ENCODE peak calls at places on chromosome 4, in eight cellular contexts. Q is GM12865, N is brain microvascular endothelial cell, K is astrocyte, H is HFF-Myc, O is B cell, E is mammary epithelial cell, P is neural crest cell. R is an unnamed sample.

GRCh38 chr4:64940698-64941097 is 531.4 kb upstream of the TECRL start:
- DNase-seq in Q (no peak), N (no peak), K (peak), H (no peak), O (no peak), E (peak), P (no peak), R (no peak)

GRCh38 chr4:113975578-113975977 is 3.9 kb downstream of the ARSJ start:
- DNase-seq in Q (no peak), N (no peak), K (no peak), H (no peak), O (no peak), E (no peak), P (no peak), R (no peak)

GRCh38 chr4:183268556-183268955 is 51.5 kb downstream of the CLDN22 start:
- DNase-seq in Q (no peak), N (no peak), K (no peak), H (no peak), O (no peak), E (no peak), P (no peak), R (no peak)

GRCh38 chr4:102564399-102564921 is 63.3 kb downstream of the NFKB1 start:
- DNase-seq in Q (peak), N (peak), K (peak), H (no peak), O (peak), E (peak), P (no peak), R (peak)

GRCh38 chr4:152462715-152463114 is 73.2 kb downstream of the FBXW7 start:
- DNase-seq in Q (no peak), N (no peak), K (peak), H (no peak), O (no peak), E (peak), P (no peak), R (no peak)

GRCh38 chr4:1952719-1953118 is 56.1 kb downstream of the NELFA start:
- DNase-seq in Q (no peak), N (no peak), K (no peak), H (no peak), O (no peak), E (no peak), P (no peak), R (no peak)

GRCh38 chr4:7575426-7575825 is 140.7 kb upstream of the PSAPL1 start:
- DNase-seq in Q (no peak), N (no peak), K (no peak), H (no peak), O (no peak), E (no peak), P (no peak), R (no peak)

GRCh38 chr4:1195894-1196401 is 23.6 kb upstream of the SPON2 start:
- DNase-seq in Q (peak), N (no peak), K (no peak), H (no peak), O (no peak), E (no peak), P (no peak), R (no peak)

GRCh38 chr4:15926486-15926885 is 12.1 kb downstream of the FGFBP1 start:
- DNase-seq in Q (no peak), N (no peak), K (peak), H (no peak), O (no peak), E (no peak), P (no peak), R (no peak)

GRCh38 chr4:77880784-77881183 is 18.2 kb downstream of the MRPL1 start:
- DNase-seq in Q (peak), N (no peak), K (no peak), H (no peak), O (no peak), E (peak), P (no peak), R (no peak)

GRCh38 chr4:124884316-124884715 is 171.8 kb upstream of the ANKRD50 start:
- DNase-seq in Q (no peak), N (no peak), K (no peak), H (no peak), O (no peak), E (no peak), P (no peak), R (no peak)

GRCh38 chr4:119046263-119046662 is 89.4 kb upstream of the MYOZ2 start:
- DNase-seq in Q (no peak), N (no peak), K (no peak), H (no peak), O (no peak), E (no peak), P (no peak), R (no peak)

GRCh38 chr4:92299152-92299551 is 4.6 kb upstream of the GRID2 start:
- DNase-seq in Q (no peak), N (no peak), K (no peak), H (no peak), O (no peak), E (peak), P (no peak), R (no peak)

GRCh38 chr4:181647396-181648107 is 595.6 kb upstream of the TENM3 start:
- DNase-seq in Q (no peak), N (peak), K (no peak), H (no peak), O (no peak), E (peak), P (no peak), R (no peak)

GRCh38 chr4:38385286-38386010 is 278.6 kb upstream of the KLF3 start:
- DNase-seq in Q (no peak), N (no peak), K (peak), H (no peak), O (no peak), E (peak), P (no peak), R (no peak)

GRCh38 chr4:87058272-87059073 is 123.7 kb downstream of the AFF1 start:
- DNase-seq in Q (peak), N (no peak), K (no peak), H (no peak), O (no peak), E (peak), P (no peak), R (peak)

GRCh38 chr4:165192956-165193355 is 14.4 kb upstream of the KLHL2 start:
- DNase-seq in Q (no peak), N (no peak), K (no peak), H (no peak), O (no peak), E (no peak), P (no peak), R (no peak)

GRCh38 chr4:90419124-90419711 is 292.0 kb downstream of the CCSER1 start:
- DNase-seq in Q (peak), N (no peak), K (peak), H (peak), O (peak), E (peak), P (no peak), R (peak)

GRCh38 chr4:111466821-111467605 is 678.2 kb upstream of the FAM241A start:
- DNase-seq in Q (no peak), N (no peak), K (peak), H (no peak), O (no peak), E (no peak), P (no peak), R (no peak)

GRCh38 chr4:140281828-140282227 is 91.6 kb upstream of the SCOC start:
- DNase-seq in Q (no peak), N (no peak), K (no peak), H (no peak), O (no peak), E (peak), P (no peak), R (no peak)

GRCh38 chr4:8318509-8318908 is 49.0 kb downstream of the HTRA3 start:
- DNase-seq in Q (no peak), N (no peak), K (no peak), H (no peak), O (no peak), E (no peak), P (no peak), R (no peak)

GRCh38 chr4:184814686-184815045 is 11.1 kb downstream of the ACSL1 start:
- DNase-seq in Q (peak), N (no peak), K (peak), H (no peak), O (no peak), E (no peak), P (no peak), R (no peak)

GRCh38 chr4:12978310-12978709 is 505.8 kb downstream of the RAB28 start:
- DNase-seq in Q (no peak), N (no peak), K (no peak), H (no peak), O (no peak), E (no peak), P (no peak), R (no peak)

GRCh38 chr4:135122457-135122856 is 920.9 kb upstream of the PABPC4L start:
- DNase-seq in Q (no peak), N (no peak), K (no peak), H (no peak), O (no peak), E (no peak), P (no peak), R (no peak)

GRCh38 chr4:150593996-150594395 is 12.0 kb downstream of the MAB21L2 start:
- DNase-seq in Q (no peak), N (no peak), K (peak), H (no peak), O (no peak), E (no peak), P (no peak), R (no peak)

GRCh38 chr4:124206779-124207605 is 505.5 kb downstream of the ANKRD50 start:
- DNase-seq in Q (no peak), N (peak), K (peak), H (no peak), O (no peak), E (no peak), P (no peak), R (no peak)

GRCh38 chr4:154622598-154622997 is 10.1 kb upstream of the FGG start:
- DNase-seq in Q (peak), N (peak), K (peak), H (no peak), O (peak), E (peak), P (no peak), R (peak)

DNA sequence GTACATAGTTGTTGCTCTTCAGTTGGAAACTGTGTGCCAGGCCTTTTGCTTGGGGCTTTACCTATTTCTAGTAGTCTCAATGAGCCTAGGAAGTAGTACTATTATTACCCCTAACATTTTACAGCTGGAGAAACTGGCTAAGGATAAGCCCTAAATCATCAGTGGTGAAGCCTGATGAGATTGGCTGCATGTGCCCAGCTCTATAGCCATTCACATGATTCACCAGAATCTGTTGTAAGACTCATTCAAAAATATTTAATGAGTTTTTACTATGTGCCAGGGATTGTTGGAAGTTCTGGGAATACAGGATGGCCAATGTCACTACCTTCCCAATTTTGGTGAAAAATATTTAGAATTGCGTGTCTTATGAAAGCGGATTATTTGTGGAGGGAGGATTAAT is 2.8 kb downstream of the KIT start:
- DNase-seq in Q (no peak), N (no peak), K (no peak), H (no peak), O (no peak), E (no peak), P (no peak), R (no peak)
- TF ChIP-seq CTCF in Q (no peak), N (no peak), K (no peak), H (no peak), O (no peak), E (no peak), P (no peak), R (no peak)

GRCh38 chr4:30721353-30722091 is 1.4 kb downstream of the PCDH7 start:
- DNase-seq in Q (no peak), N (no peak), K (peak), H (no peak), O (no peak), E (peak), P (peak), R (peak)
- TF ChIP-seq CTCF in Q (no peak), N (no peak), K (no peak), H (no peak), O (no peak), E (peak), P (peak), R (no peak)

DNA sequence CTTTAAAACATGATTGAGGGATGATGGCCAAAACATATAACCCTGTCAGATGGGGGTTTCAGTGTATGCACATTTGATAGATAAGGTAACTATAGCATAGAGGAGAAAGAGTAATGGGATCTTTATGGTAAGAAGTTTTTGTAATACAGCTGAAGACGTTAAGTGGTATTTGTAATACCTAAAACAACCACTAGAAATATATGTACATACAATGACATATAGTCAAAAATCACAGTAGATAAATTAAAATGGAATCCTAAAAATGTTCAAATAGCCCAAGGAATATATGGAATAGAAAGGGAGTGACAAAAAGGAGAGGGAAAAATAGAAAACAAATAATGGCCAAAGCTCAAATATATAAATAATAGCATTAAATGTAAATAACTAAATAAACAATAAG is 371.3 kb upstream of the FSTL5 start:
- DNase-seq in Q (no peak), N (no peak), K (no peak), H (no peak), O (no peak), E (no peak), P (no peak), R (no peak)
- TF ChIP-seq CTCF in Q (no peak), N (no peak), K (no peak), H (no peak), O (no peak), E (peak), P (peak), R (no peak)

GRCh38 chr4:10260777-10261176 is 144.2 kb upstream of the WDR1 start:
- DNase-seq in Q (no peak), N (no peak), K (no peak), H (no peak), O (no peak), E (no peak), P (no peak), R (no peak)
- TF ChIP-seq CTCF in Q (no peak), N (no peak), K (no peak), H (no peak), O (no peak), E (no peak), P (no peak), R (no peak)

DNA sequence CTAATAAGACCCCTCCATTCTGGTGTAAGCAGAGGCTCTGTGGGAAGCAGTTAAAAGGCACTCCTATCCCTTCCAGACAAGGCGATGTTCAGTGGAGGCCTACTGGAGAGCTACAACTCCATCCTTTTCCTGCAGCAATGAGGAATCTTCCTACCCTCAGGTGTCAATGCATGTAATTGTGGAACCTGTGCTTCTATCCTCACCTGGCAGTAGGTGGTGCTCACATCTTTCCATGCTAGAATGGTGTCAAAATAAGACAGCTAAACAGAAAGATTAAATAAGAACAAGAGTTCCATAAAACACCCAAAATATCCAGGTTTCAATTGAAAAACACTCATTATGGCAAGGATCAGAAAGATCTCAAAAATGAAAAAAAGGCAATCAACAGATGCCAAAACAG is 224.6 kb downstream of the IL15 start:
- DNase-seq in Q (peak), N (no peak), K (no peak), H (no peak), O (no peak), E (peak), P (no peak), R (no peak)
- TF ChIP-seq CTCF in Q (no peak), N (no peak), K (no peak), H (no peak), O (no peak), E (peak), P (no peak), R (no peak)

GRCh38 chr4:53150631-53151488 is 215.0 kb downstream of the SCFD2 start:
- DNase-seq in Q (no peak), N (peak), K (no peak), H (no peak), O (no peak), E (peak), P (no peak), R (no peak)

GRCh38 chr4:53151489-53151788 is 214.4 kb downstream of the SCFD2 start:
- DNase-seq in Q (no peak), N (no peak), K (no peak), H (no peak), O (no peak), E (no peak), P (no peak), R (no peak)

GRCh38 chr4:53147179-53147578 is 218.7 kb downstream of the SCFD2 start:
- DNase-seq in Q (no peak), N (no peak), K (no peak), H (no peak), O (no peak), E (no peak), P (no peak), R (no peak)

GRCh38 chr4:53152467-53152866 is 213.4 kb downstream of the SCFD2 start:
- DNase-seq in Q (no peak), N (no peak), K (no peak), H (no peak), O (no peak), E (no peak), P (no peak), R (no peak)

GRCh38 chr4:53147711-53148110 is 218.2 kb downstream of the SCFD2 start:
- DNase-seq in Q (no peak), N (no peak), K (no peak), H (no peak), O (no peak), E (no peak), P (no peak), R (no peak)
- TF ChIP-seq CTCF in Q (no peak), N (no peak), K (no peak), H (no peak), O (no peak), E (no peak), P (no peak), R (no peak)

GRCh38 chr4:82851318-82851717 is 39.6 kb downstream of the SEC31A start:
- DNase-seq in Q (no peak), N (no peak), K (no peak), H (no peak), O (no peak), E (peak), P (no peak), R (no peak)

GRCh38 chr4:82848706-82849105 is 42.2 kb downstream of the SEC31A start:
- DNase-seq in Q (no peak), N (no peak), K (no peak), H (no peak), O (no peak), E (peak), P (no peak), R (no peak)

GRCh38 chr4:82851902-82852750 is 38.8 kb downstream of the SEC31A start:
- DNase-seq in Q (peak), N (no peak), K (peak), H (no peak), O (peak), E (no peak), P (no peak), R (no peak)

GRCh38 chr4:82850684-82851083 is 40.3 kb downstream of the SEC31A start:
- DNase-seq in Q (no peak), N (no peak), K (no peak), H (no peak), O (no peak), E (no peak), P (no peak), R (no peak)

GRCh38 chr4:82852751-82853053 is 38.3 kb downstream of the SEC31A start:
- DNase-seq in Q (no peak), N (no peak), K (no peak), H (no peak), O (no peak), E (no peak), P (no peak), R (no peak)
- TF ChIP-seq CTCF in Q (no peak), N (no peak), K (no peak), H (peak), O (no peak), E (no peak), P (no peak), R (no peak)

DNA sequence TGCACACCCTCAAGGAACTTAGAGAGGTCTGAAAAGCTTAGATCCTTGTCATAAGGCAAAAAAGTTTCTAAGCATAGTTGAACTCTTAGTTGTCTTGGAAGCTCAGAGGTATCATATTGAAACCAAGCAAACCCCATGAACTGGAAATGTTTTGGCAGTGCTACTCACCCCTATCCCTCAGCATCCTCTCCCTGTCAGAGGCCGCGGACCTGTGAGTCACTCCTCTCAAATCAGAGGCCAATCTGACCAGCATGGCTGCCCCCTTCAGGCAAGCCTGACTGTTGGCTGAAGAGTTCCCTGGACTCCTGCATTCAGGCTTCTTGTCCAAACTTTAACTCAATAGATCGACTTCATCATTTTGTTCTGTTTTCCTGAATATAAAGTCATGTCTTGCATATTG is 69.4 kb downstream of the KCNIP4 start:
- DNase-seq in Q (peak), N (peak), K (peak), H (no peak), O (no peak), E (no peak), P (no peak), R (no peak)
- TF ChIP-seq CTCF in Q (no peak), N (peak), K (no peak), H (peak), O (no peak), E (no peak), P (no peak), R (no peak)

GRCh38 chr4:168723020-168723419 is 226.2 kb downstream of the PALLD start:
- DNase-seq in Q (no peak), N (peak), K (peak), H (peak), O (no peak), E (no peak), P (no peak), R (no peak)
- TF ChIP-seq CTCF in Q (no peak), N (no peak), K (no peak), H (no peak), O (no peak), E (no peak), P (no peak), R (no peak)

R was measured in GM13977.